ENCODE peak calls at places on chromosomes 3 and 15, in four cellular contexts. I is SK-N-MC, N is left lung, H is A549. M is an unnamed sample.

GRCh38 chr3:13325092-13325491 is 95.0 kb downstream of the NUP210 start:
- DNase-seq in H (no peak), I (no peak), N (no peak), M (no peak)

GRCh38 chr3:31095254-31095653 is 200.8 kb upstream of the GADL1 start:
- DNase-seq in H (no peak), N (no peak), I (no peak), M (no peak)

GRCh38 chr3:93906245-93906644 is 67.5 kb downstream of the PROS1 start:
- DNase-seq in H (no peak), I (no peak), N (no peak), M (no peak)

GRCh38 chr3:50177346-50177745 is 14.1 kb upstream of the GNAT1 start:
- DNase-seq in H (no peak), I (no peak), N (no peak), M (no peak)

GRCh38 chr3:21544076-21544462 is 206.9 kb downstream of the ZNF385D start:
- DNase-seq in H (no peak), I (no peak), N (no peak), M (no peak)

GRCh38 chr3:119235151-119235550 is 5.5 kb downstream of the B4GALT4 start:
- DNase-seq in N (no peak), I (no peak), H (peak), M (no peak)

GRCh38 chr3:172709776-172710708 is 825 bp downstream of the NCEH1 start:
- DNase-seq in H (no peak), I (no peak), N (peak), M (peak)

GRCh38 chr15:80177151-80177550 is 24.4 kb downstream of the FAH start:
- DNase-seq in I (no peak), H (no peak), N (no peak), M (no peak)

GRCh38 chr3:16064660-16065414 is 109.6 kb upstream of the GALNT15 start:
- DNase-seq in N (peak), I (no peak), H (peak), M (no peak)
- H3K27ac ChIP-seq in N (peak), I (no peak), H (peak), M (no peak)

GRCh38 chr3:127004641-127005397 is 21.9 kb downstream of the PLXNA1 start:
- DNase-seq in H (no peak), I (no peak), N (no peak), M (no peak)
- H3K27ac ChIP-seq in H (no peak), I (no peak), N (no peak), M (no peak)

DNA sequence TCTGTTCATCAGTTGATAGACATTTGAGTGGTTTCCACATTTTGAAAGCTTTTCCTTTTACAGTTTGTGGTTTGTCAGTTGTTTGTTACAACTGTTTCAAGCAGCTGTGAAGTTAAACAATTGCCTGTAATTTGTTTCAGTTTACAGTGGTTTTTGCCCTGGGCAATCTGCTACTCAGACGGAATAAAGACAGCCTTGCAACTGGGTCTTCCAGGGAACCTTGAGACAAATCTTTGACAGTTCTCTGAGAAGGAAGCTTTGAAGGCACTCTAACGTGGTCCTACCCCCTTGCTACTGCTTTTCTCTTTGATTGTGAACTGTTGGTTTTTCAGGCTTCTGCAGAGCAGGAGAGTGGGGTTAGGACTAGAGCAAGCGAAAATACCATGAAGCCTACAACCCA is 28.0 kb downstream of the LRRC28 start:
- DNase-seq in H (no peak), I (no peak), N (no peak), M (no peak)
- H3K27ac ChIP-seq in H (no peak), I (no peak), N (no peak), M (no peak)

GRCh38 chr3:190117995-190118394 is 2.7 kb downstream of the P3H2 start:
- DNase-seq in I (no peak), N (no peak), H (no peak), M (no peak)
- H3K27ac ChIP-seq in I (no peak), N (no peak), H (peak), M (no peak)